ENCODE peak calls at places on chromosomes 7 and 10, in six cellular contexts. B, H, U, L, R and W are unnamed samples.

GRCh38 chr10:96612052-96612830 is 25.4 kb upstream of the TM9SF3 start:
- DNase-seq in B (no peak), H (no peak), U (no peak), L (no peak), R (no peak), W (no peak)

GRCh38 chr10:59346321-59346720 is 16.0 kb downstream of the FAM13C start:
- DNase-seq in B (no peak), H (no peak), U (peak; percentile 57), L (peak; percentile 8), R (no peak), W (no peak)

GRCh38 chr7:360454-361100 is 70.6 kb downstream of the FOXL3 start:
- DNase-seq in B (no peak), H (no peak), U (no peak), L (no peak), R (no peak), W (peak; percentile 74)

GRCh38 chr10:104332243-104333036 is 5.8 kb downstream of the ITPRIP start:
- DNase-seq in B (peak; percentile 33), H (no peak), U (peak; percentile 32), L (peak; percentile 49), R (peak; percentile 13), W (no peak)

GRCh38 chr7:1536768-1537630 is 6.5 kb downstream of the MAFK start:
- DNase-seq in B (peak; percentile 99), H (peak; percentile 98), U (peak; percentile 99), L (peak; percentile 99), R (peak; percentile 50), W (no peak)

GRCh38 chr7:73623798-73624668 is at the start of gene MLXIPL:
- DNase-seq in B (peak; percentile 20), H (peak; percentile 78), U (peak; percentile 25), L (peak; percentile 26), R (peak; percentile 48), W (peak; percentile 81)

GRCh38 chr10:132961-133898 is 2.0 kb upstream of the ZMYND11 start:
- DNase-seq in B (peak; percentile 72), H (peak; percentile 41), U (peak; percentile 55), L (peak; percentile 73), R (no peak), W (no peak)

GRCh38 chr7:65809259-65809981 is 63.5 kb upstream of the VKORC1L1 start:
- DNase-seq in B (no peak), H (no peak), U (no peak), L (no peak), R (no peak), W (peak; percentile 4)

GRCh38 chr10:60209874-60210584 is 179.6 kb downstream of the ANK3 start:
- DNase-seq in B (no peak), H (no peak), U (no peak), L (no peak), R (no peak), W (no peak)

GRCh38 chr7:103691291-103691690 is 245.3 kb upstream of the SLC26A5 start:
- DNase-seq in B (no peak), H (no peak), U (no peak), L (no peak), R (no peak), W (no peak)

GRCh38 chr10:62818426-62819011 is 2.4 kb upstream of the EGR2 start:
- DNase-seq in B (no peak), H (peak; percentile 17), U (no peak), L (peak; percentile 26), R (peak; percentile 37), W (peak; percentile 77)

GRCh38 chr10:120012566-120012965 is 120.0 kb downstream of the SEC23IP start:
- DNase-seq in B (no peak), H (no peak), U (no peak), L (no peak), R (no peak), W (no peak)

DNA sequence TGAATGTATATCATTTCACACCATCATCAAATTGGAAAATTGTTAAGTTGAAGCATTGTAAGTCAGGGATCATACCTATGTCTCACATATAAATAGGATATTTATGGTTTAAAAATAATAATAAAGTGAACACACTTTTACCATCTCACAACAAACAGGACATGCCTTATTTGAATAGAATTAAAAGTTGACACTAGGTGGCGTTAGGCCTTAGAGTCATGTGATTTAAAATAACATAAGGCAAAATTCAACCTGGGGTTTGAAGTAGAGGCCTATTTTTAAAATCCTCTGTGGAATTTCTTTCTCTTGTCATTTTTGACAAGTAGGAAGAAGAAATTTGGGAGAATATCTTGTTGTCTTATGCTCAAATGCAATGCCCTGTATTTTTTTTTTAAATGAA is 184.7 kb upstream of the PCDH15 start:
- DNase-seq in B (peak; percentile 2), H (peak; percentile 18), U (peak; percentile 29), L (peak; percentile 16), R (no peak), W (no peak)
- TF ChIP-seq CTCF in B (peak; percentile 30), H (peak; percentile 17), U (peak; percentile 29), L (peak; percentile 18), R (no peak), W (no peak)

DNA sequence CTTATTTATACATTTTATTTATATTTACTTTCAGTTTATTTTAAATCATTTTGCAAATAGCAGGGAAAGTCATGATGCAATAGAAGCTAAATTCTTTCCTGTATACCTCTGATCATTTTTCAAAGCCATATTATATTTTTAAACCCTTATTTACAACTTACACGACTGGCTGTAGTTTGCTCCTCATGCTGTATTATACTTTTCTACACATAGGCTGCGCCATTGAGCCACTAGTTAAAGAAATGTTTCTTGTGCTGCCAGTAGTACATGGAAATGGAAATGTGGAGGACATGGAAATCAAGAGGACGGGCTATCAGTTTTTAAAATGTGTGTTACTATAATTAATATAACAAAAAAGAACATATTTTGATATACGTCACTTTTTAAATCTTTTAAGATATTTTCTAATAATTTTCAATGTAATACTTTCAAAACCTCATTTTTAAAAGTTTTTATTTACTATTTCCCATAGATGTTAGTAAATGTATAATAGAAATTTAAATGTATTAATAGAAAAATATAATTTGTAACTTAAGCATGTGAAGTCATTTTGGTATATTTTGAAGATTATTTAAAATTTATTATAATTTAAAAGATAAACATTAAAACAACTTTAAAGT is 118.5 kb downstream of the VTI1A start:
- DNase-seq in B (peak; percentile 72), H (peak; percentile 81), U (peak; percentile 83), L (peak; percentile 88), R (no peak), W (peak; percentile 42)
- TF ChIP-seq CTCF in B (peak; percentile 89), H (peak; percentile 85), U (peak; percentile 82), L (peak; percentile 87), R (peak; percentile 91), W (peak; percentile 68)

DNA sequence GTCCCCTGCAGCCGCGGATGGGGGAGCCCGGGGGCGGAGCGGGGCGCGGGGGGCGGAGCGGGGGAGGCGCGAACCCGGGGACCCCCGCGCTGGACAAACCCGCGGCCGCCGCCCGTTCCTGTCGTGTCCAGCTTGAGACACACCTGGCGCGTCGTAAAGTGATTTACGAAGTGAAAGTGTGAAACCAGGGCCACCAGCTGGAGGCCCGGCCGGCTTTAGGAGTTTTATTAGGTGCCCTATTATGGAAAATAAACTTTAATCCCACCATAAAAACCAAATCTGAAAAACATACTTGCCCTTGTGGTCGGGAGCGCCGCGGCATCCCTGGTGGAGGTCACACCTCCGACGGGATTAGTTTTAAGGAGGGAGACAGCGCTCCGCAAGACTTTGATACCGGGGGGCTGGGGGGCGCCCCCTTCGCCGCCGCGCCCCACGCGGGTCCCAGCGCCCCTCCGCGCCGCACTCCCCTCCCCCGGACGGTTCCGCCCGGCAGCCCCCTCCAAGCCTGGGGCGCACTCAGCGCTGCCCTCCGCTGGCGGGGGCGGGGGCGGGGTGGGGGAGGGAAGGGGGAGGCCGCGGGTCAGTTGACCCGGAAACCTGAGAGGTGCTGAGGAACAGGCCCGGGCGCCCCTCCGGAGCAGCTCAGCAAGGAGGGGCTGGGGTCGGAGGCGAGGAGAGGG is 10.3 kb downstream of the MNX1 start:
- DNase-seq in B (no peak), H (no peak), U (no peak), L (no peak), R (no peak), W (no peak)
- TF ChIP-seq CTCF in B (no peak), H (no peak), U (no peak), L (no peak), R (peak; percentile 23), W (no peak)

GRCh38 chr7:93861325-93861949 is 29.1 kb downstream of the TFPI2 start:
- DNase-seq in B (no peak), H (no peak), U (no peak), L (no peak), R (no peak), W (no peak)
- TF ChIP-seq CTCF in B (peak; percentile 31), H (peak; percentile 4), U (no peak), L (peak; percentile 18), R (no peak), W (peak; percentile 45)

DNA sequence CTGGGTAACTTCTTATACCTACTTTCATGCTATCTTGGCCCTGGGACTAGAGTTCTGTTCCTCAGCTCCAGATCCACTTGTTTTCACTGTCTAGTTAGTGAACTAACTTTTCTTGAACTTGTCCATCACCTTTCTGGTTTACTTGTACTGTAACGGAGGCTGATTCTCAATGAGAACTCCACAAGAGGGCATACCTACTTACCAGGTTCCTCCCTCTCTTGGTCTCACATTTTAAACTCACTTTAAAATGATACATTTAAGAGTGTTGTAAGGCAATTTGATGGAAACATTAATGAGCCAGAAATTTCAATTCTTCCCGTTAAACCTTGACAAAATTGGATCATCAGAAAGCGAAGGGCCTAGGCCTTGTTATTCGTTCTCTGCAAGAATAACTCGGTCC is 111.6 kb downstream of the MAGI2 start:
- DNase-seq in B (no peak), H (no peak), U (no peak), L (no peak), R (no peak), W (no peak)
- TF ChIP-seq CTCF in B (no peak), H (no peak), U (no peak), L (no peak), R (no peak), W (no peak)

DNA sequence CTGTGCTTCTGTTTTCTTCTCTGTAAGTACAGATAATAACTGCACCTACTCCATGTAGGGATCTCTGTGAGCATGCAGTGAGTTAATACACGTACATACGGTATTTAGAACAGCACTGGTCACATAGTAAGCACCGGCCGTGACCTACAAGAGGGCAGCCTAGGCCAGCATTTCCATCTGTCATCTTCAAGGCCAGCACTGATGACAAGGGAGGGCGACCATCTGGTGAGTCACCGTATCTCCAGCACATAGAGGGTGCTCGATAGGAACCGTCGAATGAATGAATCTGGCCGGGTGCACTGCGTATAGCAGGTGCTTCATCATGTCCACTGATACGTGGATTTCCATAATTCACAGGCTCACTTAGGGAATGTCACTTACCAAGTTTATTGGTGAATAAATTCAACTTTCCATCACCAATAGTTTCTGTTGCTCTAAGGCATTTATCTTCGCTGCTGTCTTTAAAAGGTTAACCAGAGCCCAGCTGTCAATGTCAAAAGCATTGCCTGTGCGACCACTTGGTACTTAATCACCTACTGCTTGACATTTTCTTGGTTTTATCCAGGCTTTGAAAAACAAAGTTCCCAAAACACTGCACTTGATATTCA is 8.3 kb downstream of the NOD1 start:
- DNase-seq in B (peak; percentile 63), H (peak; percentile 19), U (peak; percentile 76), L (peak; percentile 54), R (no peak), W (no peak)
- TF ChIP-seq CTCF in B (no peak), H (no peak), U (no peak), L (no peak), R (no peak), W (no peak)